ENCODE peak calls at places on chromosomes 7 and 10, in ten cellular contexts. T, L, K, Y, P, R, Q, N, Z and W are unnamed samples.

GRCh38 chr10:114868801-114869200 is 47.2 kb downstream of the FHIP2A start:
- DNase-seq in K (no peak), Z (no peak), T (no peak), Y (no peak), R (peak; percentile 39), L (no peak), P (no peak), Q (no peak), N (no peak), W (no peak)

GRCh38 chr7:75937958-75938786 is 23.2 kb downstream of the POR start:
- DNase-seq in Q (no peak), Y (no peak), T (no peak), K (no peak), P (no peak), Z (peak; percentile 84), N (peak; percentile 94), R (peak; percentile 65), L (peak; percentile 78), W (peak; percentile 90)

GRCh38 chr7:116418524-116418923 is 81.0 kb upstream of the CAV2 start:
- DNase-seq in T (no peak), Y (no peak), L (no peak), N (no peak), K (no peak), R (no peak), Q (no peak), P (no peak), Z (no peak), W (no peak)

GRCh38 chr10:35011771-35012191 is 78.4 kb downstream of the CUL2 start:
- DNase-seq in Q (no peak), N (peak; percentile 40), P (no peak), L (no peak), T (no peak), Y (no peak), Z (no peak), R (peak; percentile 24), K (no peak), W (no peak)

GRCh38 chr10:108086502-108086901 is 922.0 kb upstream of the SORCS1 start:
- DNase-seq in Z (no peak), L (no peak), R (no peak), T (no peak), N (no peak), K (no peak), Y (no peak), Q (no peak), P (no peak), W (no peak)

GRCh38 chr10:129120441-129120840 is 346.6 kb upstream of the MGMT start:
- DNase-seq in N (no peak), P (no peak), K (no peak), Y (no peak), T (no peak), L (no peak), Q (no peak), R (no peak), Z (no peak), W (no peak)

GRCh38 chr10:14358886-14359573 is 28.3 kb upstream of the FRMD4A start:
- DNase-seq in Y (no peak), K (no peak), P (no peak), L (no peak), R (no peak), T (no peak), Z (no peak), N (no peak), Q (no peak), W (no peak)

GRCh38 chr10:57023626-57024025 is 662.6 kb upstream of the ZWINT start:
- DNase-seq in K (no peak), R (no peak), Q (no peak), T (no peak), L (no peak), P (no peak), N (no peak), Y (no peak), Z (no peak), W (no peak)

GRCh38 chr10:5064656-5065055 is 29.6 kb upstream of the AKR1C3 start:
- DNase-seq in Q (no peak), P (no peak), Z (no peak), T (no peak), L (no peak), N (no peak), R (no peak), Y (no peak), K (no peak), W (no peak)

GRCh38 chr7:29281782-29282541 is 87.4 kb downstream of the CHN2 start:
- DNase-seq in L (no peak), K (no peak), P (no peak), T (peak; percentile 80), Y (no peak), N (no peak), Q (no peak), R (peak; percentile 90), Z (peak; percentile 86), W (no peak)

GRCh38 chr10:102837230-102837721 is at the start of gene CYP17A1:
- DNase-seq in P (no peak), K (no peak), L (peak; percentile 77), T (peak; percentile 25), Z (no peak), Y (no peak), N (no peak), Q (no peak), R (peak; percentile 91), W (peak; percentile 85)

GRCh38 chr10:110962443-110962842 is 43.0 kb downstream of the SHOC2 start:
- DNase-seq in L (no peak), Y (no peak), Q (no peak), K (no peak), Z (no peak), P (no peak), R (no peak), T (no peak), N (no peak), W (no peak)

GRCh38 chr10:104045151-104046089 is 40.3 kb downstream of the COL17A1 start:
- DNase-seq in Y (no peak), Z (no peak), T (peak; percentile 43), N (peak; percentile 86), P (no peak), L (no peak), K (no peak), Q (no peak), R (peak; percentile 67), W (no peak)

GRCh38 chr7:8109196-8110022 is 140.8 kb downstream of the GLCCI1 start:
- DNase-seq in N (peak; percentile 55), R (peak; percentile 40), P (no peak), T (no peak), Y (no peak), K (no peak), Z (no peak), L (no peak), Q (no peak), W (no peak)

GRCh38 chr7:36606442-36607205 is 117.7 kb downstream of the AOAH start:
- DNase-seq in L (no peak), P (no peak), N (no peak), R (no peak), Z (no peak), T (peak; percentile 93), Q (no peak), K (no peak), Y (no peak), W (no peak)

GRCh38 chr7:4774804-4775280 is 581 bp upstream of the AP5Z1 start:
- DNase-seq in Q (no peak), Z (no peak), Y (no peak), N (no peak), T (no peak), R (peak; percentile 68), P (peak; percentile 71), L (no peak), K (no peak), W (peak; percentile 84)

GRCh38 chr7:130957140-130957513 is 223.1 kb upstream of the KLF14 start:
- DNase-seq in P (no peak), N (no peak), Y (no peak), L (no peak), R (no peak), Q (no peak), T (no peak), K (no peak), Z (no peak), W (no peak)

GRCh38 chr7:139827042-139827441 is 2.0 kb upstream of the TBXAS1 start:
- DNase-seq in Z (no peak), K (no peak), Y (no peak), T (no peak), R (no peak), P (no peak), L (no peak), N (no peak), Q (peak; percentile 32), W (no peak)

GRCh38 chr7:68258569-68258968 is 1261.9 kb downstream of the TYW1 start:
- DNase-seq in T (no peak), Z (no peak), Y (no peak), Q (no peak), K (no peak), L (no peak), R (no peak), N (no peak), P (no peak), W (no peak)

GRCh38 chr7:69105092-69105491 is 493.2 kb upstream of the AUTS2 start:
- DNase-seq in N (peak; percentile 66), Y (no peak), Q (no peak), Z (no peak), T (no peak), L (no peak), P (no peak), R (no peak), K (no peak), W (no peak)